ENCODE peak calls at places on chromosomes 13 and 19, in five cellular contexts. D is GM03348; U is stimulated activated CD4-positive, alpha-beta T cell treated with anti-CD3 and anti-CD28 coated beads, TNF-alpha, amount 100 ng/mL, for 4 hours; S is kidney epithelial cell; O is NCI-H526. A is an unnamed sample.

GRCh38 chr19:30263719-30264440 is 108.3 kb upstream of the ZNF536 start:
- DNase-seq in D (no peak), U (no peak), S (no peak), O (no peak), A (no peak)

GRCh38 chr13:35005051-35005450 is 63.0 kb downstream of the NBEA start:
- DNase-seq in D (no peak), U (no peak), S (no peak), O (no peak), A (no peak)

GRCh38 chr13:25281193-25281936 is 5.9 kb downstream of the MTMR6 start:
- DNase-seq in D (no peak), U (no peak), S (no peak), O (no peak), A (no peak)

GRCh38 chr19:336067-336614 is 8.5 kb downstream of the MIER2 start:
- DNase-seq in D (no peak), U (no peak), S (no peak), O (no peak), A (no peak)

GRCh38 chr19:44993926-44994537 is 7.2 kb upstream of the RELB start:
- DNase-seq in D (no peak), U (no peak), S (no peak), O (no peak), A (no peak)

GRCh38 chr19:55189424-55189823 is 9.3 kb upstream of the SYT5 start:
- DNase-seq in D (peak), U (no peak), S (peak), O (no peak), A (no peak)

GRCh38 chr19:32744555-32745325 is 25.2 kb downstream of the TDRD12 start:
- DNase-seq in D (no peak), U (no peak), S (no peak), O (no peak), A (no peak)

GRCh38 chr13:113656015-113656588 is 1.9 kb downstream of the ATP4B start:
- DNase-seq in D (no peak), U (no peak), S (no peak), O (no peak), A (peak)

GRCh38 chr19:52307275-52307674 is 10.3 kb downstream of the ZNF480 start:
- DNase-seq in D (no peak), U (no peak), S (no peak), O (no peak), A (no peak)

GRCh38 chr13:67736646-67737420 is 506.7 kb upstream of the PCDH9 start:
- DNase-seq in D (peak), U (no peak), S (peak), O (peak), A (no peak)

GRCh38 chr19:2477732-2478191 is 1.8 kb downstream of the GADD45B start:
- DNase-seq in D (peak), U (no peak), S (no peak), O (no peak), A (no peak)

GRCh38 chr19:46466536-46467199 is 4.7 kb downstream of the PNMA8A start:
- DNase-seq in D (peak), U (no peak), S (no peak), O (no peak), A (no peak)

GRCh38 chr19:52599241-52599640 is 29.2 kb downstream of the ZNF701 start:
- DNase-seq in D (no peak), U (no peak), S (no peak), O (no peak), A (no peak)

GRCh38 chr19:2527171-2527570 is 51.2 kb downstream of the GADD45B start:
- DNase-seq in D (no peak), U (no peak), S (no peak), O (no peak), A (no peak)

GRCh38 chr19:4654437-4655361 is 15.4 kb downstream of the TNFAIP8L1 start:
- DNase-seq in D (no peak), U (no peak), S (no peak), O (no peak), A (no peak)

GRCh38 chr13:36133950-36134349 is 2.8 kb upstream of the DCLK1 start:
- DNase-seq in D (no peak), U (no peak), S (no peak), O (no peak), A (no peak)

GRCh38 chr19:8334458-8335342 is 8.4 kb downstream of the KANK3 start:
- DNase-seq in D (peak), U (no peak), S (no peak), O (no peak), A (no peak)

GRCh38 chr13:34869737-34870136 is 72.3 kb upstream of the NBEA start:
- DNase-seq in D (no peak), U (no peak), S (no peak), O (no peak), A (no peak)

GRCh38 chr19:40682431-40682964 is 8.0 kb downstream of the NUMBL start:
- DNase-seq in D (no peak), U (no peak), S (no peak), O (peak), A (no peak)

GRCh38 chr19:4362038-4362828 is 18.9 kb downstream of the MPND start:
- DNase-seq in D (no peak), U (no peak), S (no peak), O (no peak), A (no peak)

GRCh38 chr13:108018371-108018870 is 196.9 kb downstream of the LIG4 start:
- DNase-seq in D (no peak), U (no peak), S (no peak), O (no peak), A (no peak)

GRCh38 chr13:36395280-36395679 is 37.0 kb upstream of the CCNA1 start:
- DNase-seq in D (peak), U (no peak), S (no peak), O (no peak), A (no peak)

GRCh38 chr19:45211751-45212381 is 33.3 kb downstream of the BLOC1S3 start:
- DNase-seq in D (peak), U (no peak), S (no peak), O (no peak), A (peak)